ENCODE peak calls at places on chromosomes 3 and 15, in ten cellular contexts. N is GDM1; Q is neural crest cell; Y is T-helper 2 cell; L is CD8-positive, alpha-beta T cell; B is hepatic stellate cell; T is T-helper 1 cell; H is T47D; J is NCI-H226; Z is GM12878. I is an unnamed sample.

GRCh38 chr3:192816274-192816853 is 89.0 kb upstream of the FGF12 start:
- DNase-seq in H (no peak), B (no peak), Y (no peak), T (no peak), L (no peak), Z (no peak), J (no peak), N (no peak), Q (peak), I (no peak)

GRCh38 chr3:59771760-59772159 is 721.9 kb upstream of the CFAP20DC start:
- DNase-seq in H (no peak), N (no peak), Z (no peak), J (peak), Q (no peak), B (peak), Y (no peak), L (no peak), T (no peak), I (no peak)

GRCh38 chr15:101320501-101321052 is 25.5 kb upstream of the SNRPA1 start:
- DNase-seq in Z (no peak), H (no peak), N (peak), J (no peak), B (peak), Q (no peak), T (no peak), Y (peak), L (peak), I (no peak)

GRCh38 chr3:64563776-64564175 is 124.0 kb downstream of the ADAMTS9 start:
- DNase-seq in J (no peak), N (no peak), Q (no peak), Y (no peak), Z (no peak), T (no peak), L (no peak), B (no peak), H (no peak), I (no peak)

GRCh38 chr3:31157893-31158620 is 263.6 kb upstream of the GADL1 start:
- DNase-seq in Q (no peak), J (no peak), Y (no peak), T (no peak), N (no peak), H (no peak), Z (no peak), B (no peak), L (no peak), I (no peak)

GRCh38 chr3:161265916-161266571 is 44.9 kb downstream of the NMD3 start:
- DNase-seq in Q (no peak), N (no peak), J (no peak), L (no peak), B (no peak), Z (no peak), H (no peak), T (no peak), Y (no peak), I (no peak)

GRCh38 chr3:30440147-30440604 is 166.2 kb upstream of the TGFBR2 start:
- DNase-seq in Z (no peak), T (no peak), N (no peak), Y (no peak), J (peak), B (no peak), L (no peak), Q (no peak), H (no peak), I (no peak)

GRCh38 chr3:184133840-184134745 is 1.1 kb upstream of the EIF2B5 start:
- DNase-seq in H (peak), Z (no peak), N (peak), B (peak), T (no peak), L (peak), Q (peak), J (peak), Y (peak), I (peak)

GRCh38 chr3:55200916-55201315 is 273.1 kb upstream of the LRTM1 start:
- DNase-seq in L (no peak), Q (no peak), B (no peak), T (no peak), Y (no peak), J (no peak), N (no peak), Z (no peak), H (no peak), I (no peak)

GRCh38 chr3:13346481-13347389 is 73.4 kb downstream of the NUP210 start:
- DNase-seq in Y (peak), H (peak), Z (no peak), Q (no peak), T (peak), N (no peak), L (peak), B (no peak), J (no peak), I (no peak)

GRCh38 chr3:160331127-160331937 is 67.7 kb downstream of the IFT80 start:
- DNase-seq in Y (no peak), H (no peak), Z (no peak), N (no peak), J (peak), T (no peak), B (peak), Q (no peak), L (no peak), I (peak)

GRCh38 chr3:114903213-114903612 is 243.9 kb downstream of the ZBTB20 start:
- DNase-seq in H (no peak), T (no peak), J (no peak), B (no peak), Z (no peak), N (peak), Y (no peak), L (no peak), Q (no peak), I (no peak)

GRCh38 chr15:99729920-99730319 is 3.3 kb downstream of the LYSMD4 start:
- DNase-seq in J (peak), Y (no peak), H (no peak), B (peak), N (peak), Q (no peak), Z (no peak), L (no peak), T (no peak), I (no peak)

GRCh38 chr15:69806287-69806915 is 291.3 kb downstream of the TLE3 start:
- DNase-seq in N (peak), Z (no peak), L (peak), Q (no peak), T (no peak), B (no peak), H (no peak), J (no peak), Y (no peak), I (no peak)

GRCh38 chr15:56411122-56411749 is 46.0 kb downstream of the TEX9 start:
- DNase-seq in L (no peak), Y (no peak), Z (peak), B (no peak), H (no peak), Q (no peak), J (peak), N (no peak), T (no peak), I (no peak)

GRCh38 chr15:90903733-90904536 is 833 bp downstream of the MAN2A2 start:
- DNase-seq in J (no peak), Y (no peak), Z (no peak), B (no peak), T (no peak), H (peak), Q (no peak), L (no peak), N (no peak), I (no peak)

GRCh38 chr15:40323953-40324937 is 753 bp downstream of the INAFM2 start:
- DNase-seq in T (no peak), N (no peak), J (no peak), H (no peak), Z (no peak), Y (no peak), L (no peak), Q (no peak), B (no peak), I (no peak)

GRCh38 chr3:110384601-110385000 is 687.0 kb upstream of the NECTIN3 start:
- DNase-seq in B (peak), L (no peak), J (no peak), Z (no peak), T (no peak), Q (no peak), Y (no peak), H (no peak), N (no peak), I (no peak)

GRCh38 chr3:143536817-143537535 is 311.3 kb downstream of the SLC9A9 start:
- DNase-seq in J (no peak), T (no peak), L (no peak), B (no peak), Z (no peak), Q (no peak), H (no peak), Y (no peak), N (no peak), I (no peak)

GRCh38 chr15:70783610-70784021 is 20.3 kb upstream of the UACA start:
- DNase-seq in J (peak), Q (no peak), L (no peak), Y (no peak), N (no peak), H (no peak), T (no peak), B (no peak), Z (no peak), I (no peak)

GRCh38 chr3:169348981-169349942 is 314.2 kb downstream of the MECOM start:
- DNase-seq in Z (no peak), B (no peak), Y (no peak), Q (no peak), H (no peak), N (no peak), T (no peak), L (no peak), J (peak), I (no peak)

GRCh38 chr3:137110392-137110996 is 152.7 kb downstream of the IL20RB start:
- DNase-seq in Z (no peak), T (no peak), H (peak), Y (no peak), B (peak), J (no peak), N (no peak), L (no peak), Q (no peak), I (no peak)

GRCh38 chr3:141795311-141795710 is 32.1 kb downstream of the GRK7 start:
- DNase-seq in N (no peak), Y (no peak), Z (no peak), L (no peak), H (no peak), B (no peak), T (no peak), J (no peak), Q (no peak), I (no peak)